ENCODE peak calls at places on chromosomes 1 and 21, in eight cellular contexts. K, W, M, R, T, B, J and Q are unnamed samples. For H3K4me1, the result is how much of the 10 kb centered on the place peaks cover.

GRCh38 chr1:22286491-22286890 is 143.6 kb upstream of the WNT4 start:
- DNase-seq in K (no peak), W (no peak), R (no peak), J (no peak), M (no peak), B (no peak), T (no peak), Q (no peak)

GRCh38 chr1:59285691-59286090 is 11.2 kb upstream of the FGGY start:
- DNase-seq in W (no peak), K (no peak), R (no peak), M (no peak), B (no peak), T (no peak), J (peak), Q (no peak)

GRCh38 chr1:204241050-204241449 is 27.3 kb upstream of the GOLT1A start:
- DNase-seq in K (no peak), B (no peak), R (no peak), J (peak), W (peak), M (no peak), T (no peak), Q (no peak)

GRCh38 chr1:14826172-14826636 is 227.7 kb downstream of the KAZN start:
- DNase-seq in K (peak), R (no peak), T (peak), W (no peak), B (peak), M (no peak), J (peak), Q (no peak)

GRCh38 chr1:221327954-221328353 is 413.9 kb downstream of the DUSP10 start:
- DNase-seq in B (no peak), K (no peak), T (no peak), M (no peak), J (no peak), W (no peak), R (no peak), Q (peak)

GRCh38 chr1:28354121-28354520 is 15.4 kb upstream of the PHACTR4 start:
- DNase-seq in T (peak), W (no peak), R (no peak), M (no peak), J (peak), B (no peak), K (peak), Q (no peak)

GRCh38 chr1:42713293-42713692 is 26.7 kb downstream of the CLDN19 start:
- DNase-seq in T (no peak), R (no peak), W (no peak), M (no peak), J (no peak), K (no peak), B (no peak), Q (no peak)

GRCh38 chr1:53153752-53154151 is 11.3 kb upstream of the SLC1A7 start:
- DNase-seq in J (no peak), K (no peak), R (no peak), W (no peak), M (no peak), T (peak), B (no peak), Q (no peak)

GRCh38 chr1:65512967-65513777 is 92.7 kb downstream of the LEPR start:
- DNase-seq in R (no peak), T (no peak), B (no peak), W (no peak), M (no peak), J (peak), K (no peak), Q (no peak)

GRCh38 chr1:112021263-112021662 is 31.8 kb upstream of the KCND3 start:
- DNase-seq in T (no peak), K (no peak), B (no peak), M (no peak), R (no peak), J (no peak), W (no peak), Q (no peak)

GRCh38 chr1:71464016-71464415 is 383.2 kb upstream of the ZRANB2 start:
- DNase-seq in R (no peak), M (no peak), B (no peak), W (no peak), K (no peak), J (peak), T (peak), Q (no peak)

GRCh38 chr1:50658421-50659076 is 235.3 kb upstream of the DMRTA2 start:
- DNase-seq in J (peak), T (peak), W (no peak), K (no peak), B (no peak), M (no peak), R (no peak), Q (no peak)

GRCh38 chr1:110436635-110437034 is 14.3 kb upstream of the PROK1 start:
- DNase-seq in K (no peak), B (no peak), M (no peak), R (no peak), W (no peak), T (peak), J (peak), Q (no peak)

GRCh38 chr1:85229574-85230097 is 28.8 kb upstream of the SYDE2 start:
- DNase-seq in R (peak), W (no peak), K (no peak), J (no peak), M (no peak), T (no peak), B (peak), Q (no peak)

GRCh38 chr1:234533034-234533571 is 54.1 kb upstream of the TARBP1 start:
- DNase-seq in R (no peak), K (no peak), B (peak), T (peak), M (no peak), J (peak), W (no peak), Q (no peak)

GRCh38 chr1:109617291-109617801 is 2.1 kb downstream of the GNAT2 start:
- DNase-seq in K (no peak), R (peak), W (no peak), B (no peak), M (no peak), J (peak), T (peak), Q (peak)

GRCh38 chr1:162612606-162613400 is 19.5 kb upstream of the DDR2 start:
- DNase-seq in W (no peak), K (no peak), T (peak), J (peak), M (no peak), B (no peak), R (no peak), Q (no peak)

GRCh38 chr1:58883037-58883887 is 99.4 kb upstream of the JUN start:
- DNase-seq in B (peak), R (no peak), J (peak), M (peak), T (peak), W (peak), K (peak), Q (no peak)

GRCh38 chr1:217614319-217614718 is 16.6 kb downstream of the GPATCH2 start:
- DNase-seq in M (no peak), J (no peak), K (no peak), B (no peak), T (peak), W (no peak), R (no peak), Q (no peak)

GRCh38 chr1:153598309-153599172 is 14.4 kb downstream of the S100A16 start:
- DNase-seq in T (peak), W (no peak), M (no peak), B (no peak), K (no peak), J (peak), R (peak), Q (peak)

GRCh38 chr21:33256019-33256418 is 10.1 kb upstream of the IL10RB start:
- DNase-seq in T (no peak), K (no peak), M (no peak), J (no peak), B (no peak), W (no peak), R (no peak), Q (no peak)

GRCh38 chr1:163093579-163093978 is 24.4 kb downstream of the RGS4 start:
- DNase-seq in M (no peak), J (no peak), B (no peak), W (no peak), K (no peak), T (no peak), R (no peak), Q (no peak)

GRCh38 chr1:62508187-62508758 is 71.4 kb downstream of the USP1 start:
- DNase-seq in J (peak), R (peak), K (no peak), W (no peak), B (peak), M (no peak), T (peak), Q (peak)

GRCh38 chr1:76268341-76268740 is 193.8 kb downstream of the ST6GALNAC3 start:
- DNase-seq in M (no peak), J (no peak), W (no peak), R (peak), K (no peak), T (no peak), B (no peak), Q (no peak)

GRCh38 chr21:36783612-36784383 is 84.9 kb downstream of the SIM2 start:
- DNase-seq in J (peak), T (peak), W (no peak), M (no peak), K (no peak), R (no peak), B (no peak), Q (no peak)

GRCh38 chr1:32997381-32997891 is 32.8 kb upstream of the RNF19B start:
- DNase-seq in K (no peak), R (no peak), M (no peak), W (no peak), T (peak), B (no peak), J (peak), Q (no peak)

GRCh38 chr1:217534566-217534965 is 96.3 kb downstream of the GPATCH2 start:
- DNase-seq in K (no peak), T (peak), W (no peak), R (no peak), B (no peak), J (no peak), M (no peak), Q (no peak)

GRCh38 chr21:15063081-15063820 is 1.5 kb downstream of the NRIP1 start:
- DNase-seq in T (peak), B (peak), K (no peak), J (peak), W (no peak), M (no peak), R (no peak), Q (peak)

GRCh38 chr1:239368436-239369109 is 17.8 kb upstream of the CHRM3 start:
- DNase-seq in J (no peak), K (no peak), M (no peak), R (no peak), T (no peak), B (peak), W (no peak), Q (no peak)

GRCh38 chr1:160855181-160855981 is 7.3 kb downstream of the CD244 start:
- DNase-seq in B (no peak), J (no peak), W (no peak), R (no peak), K (no peak), T (no peak), M (no peak), Q (no peak)

GRCh38 chr1:18953656-18954259 is 2.7 kb downstream of the IFFO2 start:
- DNase-seq in T (no peak), J (no peak), B (no peak), K (no peak), M (no peak), R (no peak), W (no peak), Q (no peak)
- H3K4me1 ChIP-seq in T (under half), J (under half), B (under half), K (half or more), M (half or more), R (under half), W (under half), Q (under half)

GRCh38 chr1:155124503-155125463 is 2.9 kb upstream of the EFNA1 start:
- DNase-seq in J (peak), W (no peak), B (peak), M (peak), K (peak), T (peak), R (no peak), Q (no peak)
- H3K4me3 ChIP-seq in J (no peak), W (no peak), B (no peak), M (no peak), K (no peak), T (no peak), R (no peak), Q (no peak)

DNA sequence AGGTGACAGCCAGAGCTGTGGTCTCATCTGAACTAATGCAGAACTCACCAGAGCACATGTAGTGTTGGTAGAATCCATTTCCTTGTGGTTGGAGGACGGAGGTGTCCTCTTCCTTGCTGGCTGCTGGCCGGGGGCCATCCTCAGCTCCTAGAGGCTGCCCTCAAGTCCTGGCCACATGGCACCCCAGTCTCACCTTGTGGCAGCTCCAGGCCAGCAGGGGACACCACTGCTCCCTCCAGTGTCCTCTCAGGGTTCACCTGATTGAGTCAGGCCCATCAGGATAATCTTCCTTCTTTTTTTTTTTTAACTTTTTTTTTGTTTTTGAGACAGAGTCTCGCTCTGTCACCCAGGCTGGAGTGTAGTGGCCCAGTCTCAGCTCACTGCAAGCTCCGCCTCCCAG is 2.9 kb downstream of the KCNE1 start:
- DNase-seq in R (no peak), J (no peak), M (no peak), W (no peak), T (no peak), K (no peak), B (no peak), Q (no peak)
- TF ChIP-seq CTCF in R (no peak), J (peak), M (peak), W (no peak), T (peak), K (peak), B (peak), Q (no peak)

GRCh38 chr1:67732750-67733151 is 47.8 kb downstream of the GADD45A start:
- DNase-seq in W (no peak), J (peak), M (no peak), R (peak), T (peak), B (no peak), K (no peak), Q (no peak)

GRCh38 chr1:67731322-67731721 is 46.3 kb downstream of the GADD45A start:
- DNase-seq in T (no peak), W (no peak), M (no peak), B (no peak), J (no peak), R (no peak), K (no peak), Q (no peak)

GRCh38 chr1:67726224-67726623 is 41.2 kb downstream of the GADD45A start:
- DNase-seq in M (no peak), K (no peak), B (no peak), J (peak), T (no peak), W (no peak), R (no peak), Q (no peak)

GRCh38 chr1:67733741-67734690 is 49.0 kb downstream of the GADD45A start:
- DNase-seq in J (no peak), W (no peak), B (no peak), M (no peak), R (peak), T (no peak), K (no peak), Q (no peak)

DNA sequence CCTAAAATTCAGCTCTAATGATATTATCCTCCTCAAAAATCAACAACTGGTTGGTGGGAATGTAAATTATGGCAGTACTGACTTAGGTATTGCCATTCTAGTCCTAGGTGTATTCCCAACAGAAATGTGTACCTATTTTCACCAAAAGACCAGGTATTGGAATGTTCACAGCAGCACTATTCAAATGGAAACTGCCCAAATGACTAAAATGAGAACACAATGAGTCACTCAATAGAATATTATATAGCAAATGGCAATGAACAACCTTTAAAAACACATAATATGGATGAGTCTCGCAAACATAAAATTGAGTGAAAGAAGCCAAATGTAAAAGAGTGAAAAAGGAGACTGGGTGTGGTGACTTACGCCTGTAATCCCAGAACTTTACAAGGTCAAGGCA is 44.9 kb downstream of the GADD45A start:
- DNase-seq in W (no peak), M (no peak), R (no peak), T (no peak), K (no peak), J (no peak), B (no peak), Q (no peak)
- H3K4me1 ChIP-seq in W (under half), M (under half), R (under half), T (under half), K (under half), J (under half), B (under half), Q (under half)